ENCODE peak calls at places on chromosome 2, in nine cellular contexts. F is aorta; I is MG63; W is AG04450; S is Jurkat, Clone E6-1; B is HCT116; Z is NB4; X is lower leg skin; Y is tibial nerve. K is an unnamed sample.

GRCh38 chr2:240130393-240131195 is 5.5 kb downstream of the COPS9 start:
- DNase-seq in F (peak), I (no peak), W (no peak), S (no peak), B (no peak), Z (no peak), X (no peak), Y (no peak), K (no peak)

GRCh38 chr2:55137024-55137958 is 87.0 kb upstream of the RTN4 start:
- DNase-seq in F (no peak), I (no peak), W (no peak), S (no peak), B (no peak), Z (no peak), X (no peak), Y (no peak), K (no peak)

GRCh38 chr2:109213646-109214417 is 84.8 kb downstream of the SH3RF3 start:
- DNase-seq in F (no peak), I (peak), W (no peak), S (peak), B (no peak), Z (peak), X (no peak), Y (no peak), K (peak)

GRCh38 chr2:230312638-230313037 is 14.4 kb upstream of the SP140L start:
- DNase-seq in F (no peak), I (peak), W (no peak), S (no peak), B (no peak), Z (no peak), X (no peak), Y (no peak), K (no peak)

GRCh38 chr2:10966056-10966455 is 54.3 kb downstream of the KCNF1 start:
- DNase-seq in F (peak), I (no peak), W (no peak), S (no peak), B (no peak), Z (no peak), X (no peak), Y (no peak), K (no peak)

GRCh38 chr2:145015561-145015960 is 495.6 kb upstream of the ZEB2 start:
- DNase-seq in F (no peak), I (no peak), W (no peak), S (no peak), B (no peak), Z (no peak), X (no peak), Y (no peak), K (no peak)

GRCh38 chr2:187552959-187553681 is 1.1 kb downstream of the TFPI start:
- DNase-seq in F (no peak), I (peak), W (no peak), S (no peak), B (no peak), Z (no peak), X (no peak), Y (no peak), K (no peak)

GRCh38 chr2:187541086-187542085 is 12.8 kb downstream of the TFPI start:
- DNase-seq in F (no peak), I (peak), W (peak), S (no peak), B (peak), Z (no peak), X (peak), Y (peak), K (no peak)

GRCh38 chr2:101327863-101328394 is 19.4 kb upstream of the RNF149 start:
- DNase-seq in F (no peak), I (no peak), W (no peak), S (no peak), B (peak), Z (no peak), X (peak), Y (no peak), K (no peak)

GRCh38 chr2:85753035-85753524 is 711 bp upstream of the ATOH8 start:
- DNase-seq in F (no peak), I (no peak), W (no peak), S (no peak), B (no peak), Z (no peak), X (no peak), Y (no peak), K (no peak)

GRCh38 chr2:18063826-18064485 is 185.5 kb downstream of the KCNS3 start:
- DNase-seq in F (no peak), I (no peak), W (no peak), S (no peak), B (no peak), Z (no peak), X (no peak), Y (no peak), K (no peak)

GRCh38 chr2:10449838-10450691 is 1.9 kb upstream of the ODC1 start:
- DNase-seq in F (no peak), I (no peak), W (no peak), S (no peak), B (no peak), Z (no peak), X (no peak), Y (no peak), K (no peak)

GRCh38 chr2:150575861-150576260 is 88.4 kb upstream of the RND3 start:
- DNase-seq in F (no peak), I (no peak), W (no peak), S (no peak), B (no peak), Z (no peak), X (no peak), Y (no peak), K (no peak)

GRCh38 chr2:231673348-231673770 is 35.0 kb upstream of the PTMA start:
- DNase-seq in F (no peak), I (peak), W (no peak), S (no peak), B (peak), Z (peak), X (no peak), Y (no peak), K (peak)

GRCh38 chr2:9762941-9763340 is 80.3 kb upstream of the TAF1B start:
- DNase-seq in F (no peak), I (no peak), W (no peak), S (no peak), B (no peak), Z (no peak), X (no peak), Y (no peak), K (no peak)

GRCh38 chr2:20422679-20423271 is 24.1 kb upstream of the RHOB start:
- DNase-seq in F (no peak), I (peak), W (no peak), S (peak), B (no peak), Z (peak), X (peak), Y (no peak), K (peak)

GRCh38 chr2:71100195-71100964 is 29.6 kb downstream of the MCEE start:
- DNase-seq in F (no peak), I (peak), W (peak), S (peak), B (peak), Z (peak), X (peak), Y (peak), K (peak)

GRCh38 chr2:66539452-66539851 is 104.5 kb downstream of the MEIS1 start:
- DNase-seq in F (no peak), I (peak), W (peak), S (no peak), B (no peak), Z (no peak), X (no peak), Y (no peak), K (no peak)

GRCh38 chr2:96251721-96252292 is 14.0 kb downstream of the TMEM127 start:
- DNase-seq in F (peak), I (peak), W (peak), S (no peak), B (peak), Z (peak), X (no peak), Y (peak), K (no peak)

GRCh38 chr2:15363142-15363541 is 198.0 kb downstream of the NBAS start:
- DNase-seq in F (no peak), I (no peak), W (peak), S (no peak), B (no peak), Z (no peak), X (no peak), Y (no peak), K (no peak)

GRCh38 chr2:119218478-119219064 is 5.1 kb upstream of the STEAP3 start:
- DNase-seq in F (no peak), I (no peak), W (peak), S (peak), B (peak), Z (peak), X (no peak), Y (peak), K (peak)

GRCh38 chr2:148590613-148591012 is 53.9 kb upstream of the EPC2 start:
- DNase-seq in F (no peak), I (no peak), W (no peak), S (no peak), B (no peak), Z (no peak), X (no peak), Y (no peak), K (no peak)

GRCh38 chr2:96325884-96326255 is 753 bp downstream of the ITPRIPL1 start:
- DNase-seq in F (no peak), I (no peak), W (no peak), S (no peak), B (no peak), Z (peak), X (no peak), Y (no peak), K (peak)

GRCh38 chr2:96788393-96789244 is 27.4 kb upstream of the CNNM3 start:
- DNase-seq in F (peak), I (peak), W (no peak), S (no peak), B (no peak), Z (no peak), X (no peak), Y (no peak), K (no peak)

GRCh38 chr2:180017764-180018163 is 10.7 kb upstream of the CWC22 start:
- DNase-seq in F (peak), I (peak), W (no peak), S (no peak), B (no peak), Z (no peak), X (peak), Y (peak), K (no peak)

GRCh38 chr2:159084395-159085370 is 116.2 kb downstream of the TANC1 start:
- DNase-seq in F (no peak), I (no peak), W (no peak), S (no peak), B (no peak), Z (no peak), X (no peak), Y (no peak), K (no peak)

GRCh38 chr2:29749843-29750242 is 171.5 kb downstream of the ALK start:
- DNase-seq in F (no peak), I (no peak), W (no peak), S (no peak), B (no peak), Z (no peak), X (no peak), Y (no peak), K (no peak)

GRCh38 chr2:73333564-73333963 is 40.2 kb upstream of the EGR4 start:
- DNase-seq in F (no peak), I (no peak), W (no peak), S (peak), B (no peak), Z (no peak), X (no peak), Y (no peak), K (no peak)

GRCh38 chr2:240377366-240377765 is 58.1 kb upstream of the GPC1 start:
- DNase-seq in F (no peak), I (no peak), W (no peak), S (no peak), B (no peak), Z (no peak), X (no peak), Y (no peak), K (no peak)

GRCh38 chr2:120651818-120652217 is 83.8 kb upstream of the GLI2 start:
- DNase-seq in F (no peak), I (no peak), W (no peak), S (no peak), B (no peak), Z (no peak), X (no peak), Y (no peak), K (no peak)

GRCh38 chr2:120650022-120650644 is 85.5 kb upstream of the GLI2 start:
- DNase-seq in F (no peak), I (no peak), W (no peak), S (no peak), B (no peak), Z (no peak), X (no peak), Y (no peak), K (no peak)

GRCh38 chr2:120653871-120654270 is 81.8 kb upstream of the GLI2 start:
- DNase-seq in F (no peak), I (no peak), W (no peak), S (no peak), B (no peak), Z (no peak), X (no peak), Y (no peak), K (no peak)

GRCh38 chr2:120654383-120655134 is 81.1 kb upstream of the GLI2 start:
- DNase-seq in F (no peak), I (no peak), W (no peak), S (no peak), B (no peak), Z (no peak), X (no peak), Y (no peak), K (no peak)

DNA sequence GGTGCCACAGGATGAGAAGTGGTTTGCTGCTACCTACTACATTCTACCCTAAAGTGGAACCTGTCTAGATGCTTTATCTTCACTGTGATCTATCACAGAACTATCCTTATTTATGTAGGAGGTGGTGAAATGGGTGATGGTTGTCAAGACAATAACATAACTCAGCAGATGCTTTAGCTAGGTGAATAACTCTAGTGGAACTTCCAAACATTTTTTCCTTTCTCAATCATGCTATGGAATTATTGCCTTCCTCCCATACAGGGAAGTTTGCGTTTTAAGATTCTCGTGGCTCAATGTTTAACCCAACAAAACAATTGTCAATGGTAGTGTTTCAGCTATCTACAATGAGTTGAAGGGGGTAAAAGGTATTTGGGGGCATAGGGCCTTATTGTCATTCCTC is 82.6 kb upstream of the GLI2 start:
- DNase-seq in F (no peak), I (no peak), W (no peak), S (no peak), B (no peak), Z (no peak), X (no peak), Y (no peak), K (no peak)
- H3K4me3 ChIP-seq in F (no peak), I (no peak), W (no peak), S (no peak), B (no peak), Z (no peak), X (no peak), Y (no peak), K (no peak)

DNA sequence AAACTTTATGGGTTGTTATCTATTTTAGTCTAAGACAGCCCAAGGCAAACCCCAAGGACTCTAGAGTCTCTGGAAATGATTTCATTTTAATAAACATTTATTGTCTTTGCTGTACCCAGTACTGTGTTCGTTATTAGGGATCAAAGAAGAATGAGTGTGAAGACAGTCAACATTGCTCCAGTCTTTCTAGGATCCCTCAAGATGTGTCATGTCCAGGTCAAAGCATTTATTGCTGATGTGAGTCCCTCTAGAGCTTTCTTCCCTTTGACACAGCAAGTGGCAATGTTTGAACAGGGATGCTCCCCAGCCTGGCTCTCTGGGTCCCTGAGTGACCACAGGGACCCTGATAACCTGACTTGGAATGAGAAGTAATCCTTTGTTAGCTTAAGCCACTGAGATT is 123.1 kb upstream of the STK17B start:
- DNase-seq in F (no peak), I (no peak), W (no peak), S (no peak), B (no peak), Z (no peak), X (no peak), Y (no peak), K (peak)
- H3K4me3 ChIP-seq in F (no peak), I (no peak), W (no peak), S (no peak), B (no peak), Z (no peak), X (no peak), Y (no peak), K (no peak)

DNA sequence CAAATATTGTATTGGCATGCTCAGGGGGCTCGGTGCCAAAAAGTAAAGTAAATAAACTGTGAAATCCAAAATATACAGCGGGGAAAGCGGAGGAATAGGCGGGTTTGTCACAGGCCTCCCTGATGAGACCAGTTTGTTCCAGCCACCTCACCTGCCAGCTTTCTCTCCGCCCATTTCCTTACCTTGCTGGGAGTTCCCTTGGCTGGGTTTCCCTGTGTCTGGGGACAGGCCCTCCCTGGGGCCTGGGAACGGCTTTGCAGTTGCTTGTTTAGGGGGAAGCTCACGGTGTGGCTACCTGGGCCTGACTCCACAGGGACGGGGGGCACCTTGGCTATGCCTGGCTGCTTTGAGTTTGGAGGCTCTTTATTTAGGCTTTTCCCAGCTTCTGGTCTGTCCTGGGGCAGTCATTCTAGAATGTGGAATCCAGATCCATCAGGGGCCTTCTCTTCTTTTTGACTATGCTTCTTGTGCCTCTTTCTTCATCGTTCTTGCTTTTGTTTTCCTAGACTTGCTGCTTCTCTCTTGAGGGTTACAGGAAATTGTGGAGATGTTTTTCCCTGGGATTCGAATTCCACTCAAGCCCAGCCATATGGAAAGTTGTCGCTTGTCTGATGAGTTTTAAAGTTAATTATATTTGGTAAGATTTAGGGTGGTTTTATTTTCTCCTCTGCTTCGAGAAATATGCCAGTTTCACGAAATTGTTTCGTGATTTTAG is 2.3 kb downstream of the GLI2 start:
- DNase-seq in F (no peak), I (no peak), W (no peak), S (no peak), B (no peak), Z (no peak), X (peak), Y (no peak), K (no peak)
- H3K4me3 ChIP-seq in F (peak), I (peak), W (peak), S (no peak), B (peak), Z (no peak), X (no peak), Y (peak), K (no peak)

GRCh38 chr2:68646303-68646702 is 2.9 kb downstream of the PROKR1 start:
- DNase-seq in F (no peak), I (no peak), W (no peak), S (no peak), B (peak), Z (peak), X (no peak), Y (no peak), K (peak)

GRCh38 chr2:68643011-68643873 is at the start of gene PROKR1:
- DNase-seq in F (peak), I (peak), W (no peak), S (no peak), B (no peak), Z (peak), X (no peak), Y (no peak), K (no peak)

GRCh38 chr2:68645523-68645922 is 2.1 kb downstream of the PROKR1 start:
- DNase-seq in F (no peak), I (peak), W (no peak), S (no peak), B (no peak), Z (peak), X (no peak), Y (no peak), K (no peak)

GRCh38 chr2:68643874-68644485 is 601 bp downstream of the PROKR1 start:
- DNase-seq in F (no peak), I (no peak), W (no peak), S (no peak), B (no peak), Z (no peak), X (no peak), Y (no peak), K (no peak)
- H3K4me3 ChIP-seq in F (peak), I (peak), W (peak), S (no peak), B (no peak), Z (no peak), X (peak), Y (peak), K (no peak)

DNA sequence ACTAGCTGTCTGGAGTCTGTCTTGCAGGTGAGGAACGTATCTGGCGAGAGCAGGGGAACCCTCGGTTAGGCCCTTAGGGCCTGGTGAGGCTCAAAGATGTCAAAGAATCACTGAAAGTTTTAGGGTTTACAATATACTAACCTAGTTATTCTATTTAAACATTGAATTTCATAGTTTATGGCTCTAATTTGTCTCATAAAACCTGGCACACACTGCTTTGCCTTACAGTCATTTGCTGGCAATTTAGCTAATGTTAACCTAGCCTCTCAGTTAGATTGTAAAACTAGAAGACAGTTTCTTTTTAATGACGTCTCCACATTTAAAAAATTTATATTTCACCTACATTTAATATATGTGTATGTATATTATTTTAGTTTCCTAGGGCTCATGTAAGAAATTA is 89.6 kb upstream of the DOCK10 start:
- DNase-seq in F (no peak), I (no peak), W (no peak), S (no peak), B (no peak), Z (no peak), X (no peak), Y (no peak), K (no peak)
- H3K4me3 ChIP-seq in F (no peak), I (no peak), W (no peak), S (no peak), B (no peak), Z (no peak), X (no peak), Y (no peak), K (no peak)

DNA sequence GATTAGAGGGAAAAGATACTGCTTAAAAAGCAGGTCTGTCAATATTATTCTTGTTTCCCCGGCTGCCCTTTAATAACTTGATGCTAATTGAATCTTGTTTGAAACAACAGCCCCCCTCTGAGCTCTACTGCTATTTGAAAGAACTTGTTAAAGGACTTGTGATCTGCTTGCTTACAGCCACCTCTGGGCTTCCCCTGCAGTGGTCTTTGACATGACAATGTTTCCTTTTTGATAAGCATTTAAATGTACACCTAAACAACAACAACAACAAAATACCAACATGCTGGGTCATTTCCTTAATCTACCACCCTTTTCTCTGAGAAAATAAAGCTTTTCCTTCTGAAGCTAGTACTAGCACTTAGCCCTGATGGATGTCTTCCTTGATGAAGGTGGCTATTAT is 3.9 kb downstream of the HOXD1 start:
- DNase-seq in F (no peak), I (no peak), W (no peak), S (no peak), B (no peak), Z (no peak), X (no peak), Y (no peak), K (no peak)
- H3K4me3 ChIP-seq in F (no peak), I (no peak), W (no peak), S (no peak), B (no peak), Z (no peak), X (no peak), Y (no peak), K (no peak)

GRCh38 chr2:34789162-34789561 is 1190.1 kb upstream of the FAM98A start:
- DNase-seq in F (no peak), I (no peak), W (no peak), S (no peak), B (no peak), Z (no peak), X (no peak), Y (no peak), K (no peak)
- H3K4me3 ChIP-seq in F (no peak), I (no peak), W (no peak), S (no peak), B (no peak), Z (no peak), X (no peak), Y (no peak), K (no peak)

GRCh38 chr2:177265834-177266817 is 1.6 kb upstream of the NFE2L2 start:
- DNase-seq in F (no peak), I (no peak), W (no peak), S (peak), B (no peak), Z (peak), X (no peak), Y (no peak), K (peak)
- H3K4me3 ChIP-seq in F (no peak), I (peak), W (no peak), S (peak), B (peak), Z (peak), X (no peak), Y (peak), K (peak)